ENCODE peak calls at places on chromosomes 12 and 14, in six cellular contexts. V is astrocyte, G is heart right ventricle, L is A549, J is uterus, P is psoas muscle. M is an unnamed sample.

GRCh38 chr14:100025111-100025510 is 40.1 kb upstream of the EVL start:
- DNase-seq in V (no peak), J (no peak), G (no peak), L (peak), P (no peak), M (no peak)

GRCh38 chr14:64795211-64795610 is 84.5 kb downstream of the SPTB start:
- DNase-seq in J (no peak), P (no peak), L (no peak), V (no peak), G (no peak), M (no peak)

GRCh38 chr12:105986779-105987686 is 151.7 kb downstream of the NUAK1 start:
- DNase-seq in G (no peak), J (no peak), L (no peak), V (peak), P (no peak), M (no peak)

GRCh38 chr12:113445544-113446176 is 23.5 kb downstream of the SDSL start:
- DNase-seq in J (no peak), P (no peak), V (no peak), G (no peak), L (no peak), M (no peak)

GRCh38 chr12:50626026-50626425 is 121.2 kb downstream of the DIP2B start:
- DNase-seq in P (no peak), L (no peak), G (no peak), V (no peak), J (no peak), M (no peak)

GRCh38 chr12:3152013-3152412 is 74.8 kb downstream of the TSPAN9 start:
- DNase-seq in G (no peak), P (no peak), J (no peak), L (no peak), V (peak), M (no peak)

GRCh38 chr14:61188936-61189808 is 92.0 kb downstream of the TMEM30B start:
- DNase-seq in J (peak), L (peak), G (peak), P (peak), V (peak), M (peak)

GRCh38 chr14:105162374-105162979 is 6.1 kb downstream of the JAG2 start:
- DNase-seq in P (no peak), V (no peak), L (no peak), J (no peak), G (no peak), M (no peak)

GRCh38 chr14:32709072-32709471 is 229.6 kb upstream of the NPAS3 start:
- DNase-seq in V (peak), L (peak), P (no peak), J (peak), G (peak), M (no peak)

GRCh38 chr12:105840384-105840783 is 298.4 kb downstream of the NUAK1 start:
- DNase-seq in L (no peak), J (no peak), V (no peak), P (no peak), G (no peak), M (no peak)

GRCh38 chr12:19750116-19750644 is 310.9 kb downstream of the AEBP2 start:
- DNase-seq in J (no peak), L (no peak), G (no peak), P (no peak), V (no peak), M (no peak)

GRCh38 chr14:79514700-79515099 is 696.6 kb downstream of the DIO2 start:
- DNase-seq in J (no peak), V (peak), L (peak), P (no peak), G (no peak), M (no peak)

GRCh38 chr14:60724080-60724618 is at the start of gene SIX4:
- DNase-seq in P (peak), L (peak), J (peak), G (peak), V (peak), M (peak)

GRCh38 chr14:64215978-64216377 is 78.2 kb downstream of the ESR2 start:
- DNase-seq in L (no peak), J (no peak), P (no peak), G (no peak), V (no peak), M (no peak)

GRCh38 chr14:103231376-103232019 is 102.5 kb upstream of the EIF5 start:
- DNase-seq in J (no peak), P (no peak), V (no peak), L (no peak), G (no peak), M (no peak)

GRCh38 chr14:39500253-39500652 is 68.0 kb upstream of the FBXO33 start:
- DNase-seq in V (no peak), L (no peak), P (no peak), J (no peak), G (no peak), M (no peak)

GRCh38 chr14:39499514-39499913 is 67.3 kb upstream of the FBXO33 start:
- DNase-seq in G (no peak), P (no peak), V (no peak), J (no peak), L (no peak), M (no peak)
- H3K4me3 ChIP-seq in G (no peak), P (no peak), V (no peak), J (no peak), L (no peak), M (no peak)

GRCh38 chr14:51626788-51627187 is 24.9 kb upstream of the FRMD6 start:
- DNase-seq in P (no peak), J (no peak), V (no peak), G (no peak), L (no peak), M (no peak)

GRCh38 chr14:51627313-51627712 is 24.4 kb upstream of the FRMD6 start:
- DNase-seq in G (no peak), J (no peak), L (no peak), P (no peak), V (no peak), M (no peak)

GRCh38 chr14:51626185-51626584 is 25.5 kb upstream of the FRMD6 start:
- DNase-seq in V (no peak), P (no peak), J (no peak), G (no peak), L (no peak), M (no peak)

GRCh38 chr14:51628230-51628629 is 23.5 kb upstream of the FRMD6 start:
- DNase-seq in L (no peak), G (no peak), J (no peak), P (no peak), V (no peak), M (no peak)

GRCh38 chr14:51630987-51631386 is 20.7 kb upstream of the FRMD6 start:
- DNase-seq in L (no peak), G (no peak), J (no peak), V (no peak), P (no peak), M (no peak)
- H3K27ac ChIP-seq in L (no peak), G (no peak), J (no peak), V (no peak), P (no peak), M (no peak)

GRCh38 chr12:27012982-27013255 is 1.3 kb downstream of the TM7SF3 start:
- DNase-seq in P (no peak), J (no peak), G (no peak), V (no peak), L (no peak), M (no peak)
- H3K4me3 ChIP-seq in P (peak), J (no peak), G (peak), V (peak), L (peak), M (no peak)

GRCh38 chr14:70822706-70823185 is 13.4 kb upstream of the MAP3K9 start:
- DNase-seq in J (peak), V (no peak), G (peak), L (peak), P (no peak), M (peak)
- H3K27ac ChIP-seq in J (no peak), V (no peak), G (no peak), L (peak), P (no peak), M (no peak)